ENCODE peak calls at places on chromosomes 13 and 19, in seven cellular contexts. H is heart left ventricle, F is type B pancreatic cell, O is natural killer cell, M is osteocyte, A is left lung, J is right lobe of liver. V is an unnamed sample.
A peak's percentile ranks its signal among the peaks of the same experiment; 100 is the strongest.

GRCh38 chr13:22801402-22802003 is 379.3 kb upstream of the SGCG start:
- DNase-seq in O (no peak), F (no peak), J (no peak), H (no peak), A (no peak), M (no peak), V (no peak)

GRCh38 chr19:13160557-13160956 is 10.3 kb downstream of the IER2 start:
- DNase-seq in J (no peak), A (no peak), M (no peak), H (no peak), O (no peak), F (no peak), V (no peak)

GRCh38 chr13:87131611-87132010 is 539.6 kb upstream of the SLITRK5 start:
- DNase-seq in F (no peak), H (no peak), O (no peak), A (no peak), M (no peak), J (no peak), V (no peak)

GRCh38 chr13:27339299-27339698 is 68.7 kb downstream of the RASL11A start:
- DNase-seq in M (no peak), F (no peak), A (no peak), H (no peak), O (no peak), J (no peak), V (no peak)

GRCh38 chr13:49571299-49572240 is 13.8 kb downstream of the RCBTB1 start:
- DNase-seq in M (no peak), J (no peak), H (no peak), F (no peak), A (no peak), O (no peak), V (no peak)

GRCh38 chr13:68056816-68057710 is 826.9 kb upstream of the PCDH9 start:
- DNase-seq in M (no peak), H (no peak), J (peak; percentile 62), F (no peak), O (no peak), A (no peak), V (no peak)

GRCh38 chr19:38735257-38735686 is 9.0 kb downstream of the CAPN12 start:
- DNase-seq in H (no peak), O (peak; percentile 48), J (peak; percentile 64), F (no peak), A (no peak), M (no peak), V (peak; percentile 82)

GRCh38 chr13:48448285-48448962 is 35.5 kb upstream of the LPAR6 start:
- DNase-seq in H (no peak), F (no peak), A (no peak), J (no peak), O (no peak), M (no peak), V (no peak)

GRCh38 chr13:64688893-64689677 is 2541.1 kb downstream of the PCDH9 start:
- DNase-seq in H (no peak), F (no peak), M (no peak), O (no peak), A (no peak), J (no peak), V (no peak)

GRCh38 chr13:44404261-44405139 is 30.9 kb downstream of the SERP2 start:
- DNase-seq in A (no peak), J (peak; percentile 87), F (no peak), M (no peak), O (no peak), H (no peak), V (no peak)

GRCh38 chr13:76795701-76796695 is 90.2 kb downstream of the KCTD12 start:
- DNase-seq in J (no peak), H (no peak), M (no peak), F (no peak), A (no peak), O (no peak), V (no peak)

GRCh38 chr13:40920826-40921225 is 98.3 kb downstream of the ELF1 start:
- DNase-seq in M (no peak), F (no peak), A (no peak), J (no peak), H (no peak), O (no peak), V (no peak)

GRCh38 chr13:23574421-23574820 is 4.2 kb downstream of the TNFRSF19 start:
- DNase-seq in M (no peak), A (no peak), H (no peak), O (no peak), F (no peak), J (no peak), V (no peak)

GRCh38 chr13:108083056-108083455 is 132.3 kb downstream of the LIG4 start:
- DNase-seq in O (no peak), M (no peak), J (no peak), H (no peak), A (no peak), F (no peak), V (no peak)

GRCh38 chr19:5484398-5485285 is 29.4 kb downstream of the ZNRF4 start:
- DNase-seq in H (no peak), M (no peak), F (no peak), J (peak; percentile 88), A (no peak), O (no peak), V (no peak)

GRCh38 chr19:13920940-13921744 is 15.1 kb downstream of the CC2D1A start:
- DNase-seq in H (no peak), A (no peak), M (no peak), F (no peak), O (peak; percentile 25), J (no peak), V (no peak)

GRCh38 chr13:113491418-113491883 is 940 bp upstream of the DCUN1D2 start:
- DNase-seq in F (no peak), J (no peak), A (peak; percentile 88), M (peak; percentile 83), O (no peak), H (no peak), V (no peak)

GRCh38 chr13:110042253-110042652 is 255.9 kb upstream of the IRS2 start:
- DNase-seq in F (no peak), A (no peak), O (no peak), H (no peak), M (no peak), J (no peak), V (no peak)

GRCh38 chr13:50805805-50806204 is 37.7 kb downstream of the DLEU7 start:
- DNase-seq in M (no peak), O (no peak), H (no peak), F (no peak), A (no peak), J (no peak), V (no peak)

GRCh38 chr19:29415507-29415906 is 110.3 kb upstream of the VSTM2B start:
- DNase-seq in F (no peak), H (peak; percentile 7), M (no peak), O (no peak), A (no peak), J (no peak), V (no peak)

GRCh38 chr19:11254662-11255061 is 7.7 kb downstream of the DOCK6 start:
- DNase-seq in H (no peak), M (no peak), J (no peak), O (no peak), F (no peak), A (no peak), V (no peak)
- TF ChIP-seq CTCF in H (peak; percentile 22), M (no peak), J (peak; percentile 13), O (no peak), F (no peak), A (no peak), V (peak; percentile 34)

GRCh38 chr19:48962029-48962848 is 2.9 kb upstream of the FTL start:
- DNase-seq in F (no peak), J (peak; percentile 94), M (no peak), A (peak; percentile 95), H (peak; percentile 78), O (peak; percentile 56), V (no peak)

GRCh38 chr19:48963371-48964204 is 1.5 kb upstream of the FTL start:
- DNase-seq in J (peak; percentile 93), O (peak; percentile 66), F (peak; percentile 78), M (no peak), H (peak; percentile 90), A (peak; percentile 95), V (peak; percentile 93)

GRCh38 chr19:48961673-48962028 is 3.5 kb upstream of the FTL start:
- DNase-seq in J (no peak), F (no peak), O (no peak), H (no peak), A (no peak), M (no peak), V (no peak)

GRCh38 chr19:48964205-48965032 is 690 bp upstream of the FTL start:
- DNase-seq in M (no peak), J (peak; percentile 72), O (no peak), A (no peak), F (no peak), H (no peak), V (no peak)

GRCh38 chr19:48962849-48963165 is 2.3 kb upstream of the FTL start:
- DNase-seq in O (no peak), J (no peak), A (no peak), H (no peak), M (no peak), F (no peak), V (no peak)
- TF ChIP-seq CTCF in O (no peak), J (no peak), A (no peak), H (no peak), M (no peak), F (no peak), V (no peak)

GRCh38 chr13:100138859-100139491 is 50.1 kb downstream of the PCCA start:
- DNase-seq in J (no peak), F (no peak), A (no peak), H (no peak), O (no peak), M (no peak), V (no peak)
- TF ChIP-seq CTCF in J (no peak), F (no peak), A (no peak), H (no peak), O (no peak), M (no peak), V (no peak)

DNA sequence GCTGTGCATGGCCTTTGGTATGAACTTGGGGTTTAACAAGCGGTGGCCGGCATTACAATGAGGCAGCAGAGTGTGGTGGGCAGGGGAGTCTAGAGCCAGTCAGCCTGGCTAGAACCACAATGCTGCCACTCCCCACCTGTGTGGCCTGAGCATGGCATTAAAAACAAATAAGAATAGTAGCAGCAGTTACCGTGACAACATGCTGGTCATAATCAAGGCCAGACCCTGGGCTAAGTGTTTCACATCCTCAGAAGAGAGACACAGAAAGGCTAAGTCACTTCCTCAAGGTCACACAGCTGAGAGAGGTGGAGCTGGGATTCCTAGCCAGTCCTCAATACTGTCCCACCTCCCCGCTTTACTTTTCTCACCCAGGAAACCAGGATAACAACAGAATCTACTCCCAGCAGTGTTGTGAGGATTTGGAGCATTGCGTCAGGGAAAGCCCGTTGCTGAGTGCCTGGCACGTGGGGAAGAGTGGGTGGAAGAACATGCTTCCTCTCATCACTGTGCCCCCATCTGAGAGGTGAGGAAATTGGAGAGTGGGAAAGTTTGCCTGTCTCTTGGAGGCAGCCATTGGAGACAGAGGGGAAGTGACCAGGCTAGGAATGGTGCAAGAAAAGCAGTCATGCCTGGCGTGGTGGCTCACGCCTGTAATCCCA is 24.4 kb downstream of the LIG1 start:
- DNase-seq in O (no peak), J (no peak), F (no peak), H (no peak), A (peak; percentile 10), M (no peak), V (no peak)
- TF ChIP-seq CTCF in O (no peak), J (no peak), F (no peak), H (no peak), A (no peak), M (no peak), V (no peak)

V was measured in chondrocyte.